ENCODE peak calls at places on chromosome 1, in four cellular contexts. Z is breast epithelium, G is left ventricle myocardium inferior, E is MM.1S. M is an unnamed sample.

GRCh38 chr1:31437433-31438037 is 24.5 kb downstream of the SERINC2 start:
- DNase-seq in Z (peak), G (no peak), E (no peak), M (no peak)

GRCh38 chr1:3111616-3112021 is 42.6 kb downstream of the PRDM16 start:
- DNase-seq in Z (no peak), G (no peak), E (no peak), M (no peak)

GRCh38 chr1:202063093-202063492 is 52.7 kb downstream of the ELF3 start:
- DNase-seq in Z (no peak), G (no peak), E (no peak), M (no peak)

GRCh38 chr1:87644033-87644432 is 315.4 kb downstream of the LMO4 start:
- DNase-seq in Z (no peak), G (no peak), E (peak), M (no peak)

GRCh38 chr1:91171906-91172305 is 150.1 kb upstream of the ZNF644 start:
- DNase-seq in Z (no peak), G (no peak), E (no peak), M (no peak)

GRCh38 chr1:94579876-94580294 is 38.3 kb upstream of the F3 start:
- DNase-seq in Z (no peak), G (no peak), E (no peak), M (peak)

GRCh38 chr1:109621402-109622101 is 1.9 kb downstream of the AMPD2 start:
- DNase-seq in Z (no peak), G (no peak), E (no peak), M (no peak)

GRCh38 chr1:206963119-206963712 is 7.0 kb downstream of the FCAMR start:
- DNase-seq in Z (no peak), G (no peak), E (no peak), M (no peak)

GRCh38 chr1:158564608-158565007 is 5.8 kb downstream of the OR6P1 start:
- DNase-seq in Z (no peak), G (no peak), E (no peak), M (no peak)

GRCh38 chr1:101388904-101389546 is 152.2 kb downstream of the S1PR1 start:
- DNase-seq in Z (no peak), G (no peak), E (no peak), M (no peak)

GRCh38 chr1:226646870-226647449 is 92.1 kb downstream of the ITPKB start:
- DNase-seq in Z (no peak), G (peak), E (no peak), M (no peak)

GRCh38 chr1:22375601-22376000 is 76.0 kb upstream of the ZBTB40 start:
- DNase-seq in Z (no peak), G (no peak), E (no peak), M (no peak)

GRCh38 chr1:203152158-203153034 is 23.2 kb downstream of the MYBPH start:
- DNase-seq in Z (no peak), G (no peak), E (no peak), M (peak)

GRCh38 chr1:38990401-38990745 is 703 bp upstream of the AKIRIN1 start:
- DNase-seq in Z (no peak), G (no peak), E (no peak), M (peak)

GRCh38 chr1:56452027-56453011 is 127.0 kb downstream of the PLPP3 start:
- DNase-seq in Z (no peak), G (no peak), E (no peak), M (no peak)

GRCh38 chr1:90926971-90927370 is 94.9 kb downstream of the ZNF644 start:
- DNase-seq in Z (no peak), G (no peak), E (no peak), M (no peak)

GRCh38 chr1:65528104-65528503 is 107.6 kb downstream of the LEPR start:
- DNase-seq in Z (no peak), G (no peak), E (no peak), M (no peak)
- TF ChIP-seq CTCF in Z (peak), G (peak), E (no peak), M (no peak)

DNA sequence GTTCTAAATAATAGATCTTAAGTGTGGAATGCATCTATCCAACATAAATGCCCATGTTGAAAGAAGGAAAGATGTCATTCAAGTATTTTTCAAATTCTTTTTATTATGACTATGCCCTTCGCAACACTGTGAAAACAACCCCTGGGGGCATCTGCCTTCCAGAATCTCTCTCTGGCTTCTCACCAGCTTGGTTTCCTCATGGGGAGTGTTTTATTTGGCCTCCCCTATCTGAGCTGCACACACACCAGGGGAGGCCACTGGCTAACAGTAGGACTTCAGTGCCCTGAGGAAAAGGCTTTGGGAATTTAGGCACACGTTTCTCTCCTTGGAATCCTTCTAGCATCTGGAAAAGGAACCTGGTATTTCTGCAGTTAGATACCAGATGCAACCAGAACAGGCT is 130.6 kb downstream of the EDEM3 start:
- DNase-seq in Z (peak), G (no peak), E (no peak), M (peak)
- H3K27ac ChIP-seq in Z (peak), G (peak), E (no peak), M (no peak)

GRCh38 chr1:112634367-112634766 is 14.7 kb downstream of the CAPZA1 start:
- DNase-seq in Z (no peak), G (no peak), E (no peak), M (no peak)

GRCh38 chr1:112637257-112638108 is 17.9 kb downstream of the CAPZA1 start:
- DNase-seq in Z (no peak), G (no peak), E (no peak), M (no peak)

GRCh38 chr1:112636597-112637256 is 17.1 kb downstream of the CAPZA1 start:
- DNase-seq in Z (no peak), G (no peak), E (no peak), M (no peak)

GRCh38 chr1:112629256-112629655 is 9.6 kb downstream of the CAPZA1 start:
- DNase-seq in Z (no peak), G (no peak), E (no peak), M (no peak)

DNA sequence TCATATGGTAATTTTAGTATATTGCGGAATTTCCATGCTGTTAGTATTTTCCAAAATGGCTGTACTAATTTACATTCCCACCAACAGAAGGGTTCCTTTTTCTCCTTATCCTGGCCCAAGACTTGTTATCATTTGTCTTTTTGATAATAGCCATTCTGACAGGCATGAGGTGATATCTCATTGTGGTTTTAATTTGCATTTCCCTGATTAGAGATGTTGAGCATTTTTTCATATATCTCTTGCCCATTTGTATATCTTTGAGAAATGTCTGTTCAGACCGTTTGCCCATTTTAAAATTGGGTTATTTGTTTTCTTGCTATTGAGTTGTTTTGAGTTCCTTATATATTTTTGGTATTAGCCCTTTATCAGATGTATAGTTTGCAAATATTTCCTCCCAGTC is 14.0 kb downstream of the CAPZA1 start:
- DNase-seq in Z (no peak), G (no peak), E (no peak), M (no peak)
- TF ChIP-seq CTCF in Z (no peak), G (no peak), E (no peak), M (no peak)

GRCh38 chr1:183953031-183953430 is 84.5 kb downstream of the COLGALT2 start:
- DNase-seq in Z (no peak), G (no peak), E (no peak), M (no peak)
- H3K27ac ChIP-seq in Z (no peak), G (peak), E (no peak), M (no peak)

GRCh38 chr1:156487862-156488261 is 12.7 kb downstream of the MEF2D start:
- DNase-seq in Z (no peak), G (no peak), E (peak), M (no peak)

GRCh38 chr1:156489935-156490293 is 10.7 kb downstream of the MEF2D start:
- DNase-seq in Z (no peak), G (no peak), E (no peak), M (no peak)

GRCh38 chr1:156490401-156491032 is 10.1 kb downstream of the MEF2D start:
- DNase-seq in Z (no peak), G (peak), E (peak), M (peak)

GRCh38 chr1:156489166-156489934 is 11.2 kb downstream of the MEF2D start:
- DNase-seq in Z (no peak), G (peak), E (peak), M (no peak)

GRCh38 chr1:156488566-156489165 is 11.9 kb downstream of the MEF2D start:
- DNase-seq in Z (no peak), G (no peak), E (peak), M (no peak)
- TF ChIP-seq CTCF in Z (no peak), G (no peak), E (no peak), M (no peak)

GRCh38 chr1:212873518-212873917 is 15.4 kb downstream of the FLVCR1 start:
- DNase-seq in Z (no peak), G (no peak), E (no peak), M (no peak)
- H3K27ac ChIP-seq in Z (no peak), G (no peak), E (no peak), M (no peak)

GRCh38 chr1:1858382-1859086 is 32.4 kb downstream of the GNB1 start:
- DNase-seq in Z (peak), G (peak), E (no peak), M (peak)
- TF ChIP-seq CTCF in Z (no peak), G (peak), E (no peak), M (no peak)

DNA sequence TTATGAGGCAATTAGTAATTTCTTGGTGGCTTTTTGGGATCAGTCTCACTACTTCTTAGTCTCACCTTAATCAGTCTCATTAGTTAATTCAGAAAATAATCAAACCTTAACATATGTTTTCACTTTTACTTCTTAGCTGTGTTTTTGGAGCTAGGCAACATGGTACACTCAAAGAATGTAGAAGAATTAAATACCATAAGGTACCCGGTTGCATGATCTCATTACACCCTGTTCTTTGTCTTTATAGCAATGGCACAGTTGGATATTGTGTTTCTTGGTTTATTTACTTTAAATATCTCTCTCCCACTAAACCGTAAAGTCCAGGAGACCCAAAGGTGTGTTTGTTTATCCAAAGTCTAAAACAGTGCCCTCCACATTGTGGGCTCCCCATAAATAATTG is 132.3 kb downstream of the TNFSF18 start:
- DNase-seq in Z (no peak), G (no peak), E (no peak), M (no peak)
- H3K27ac ChIP-seq in Z (no peak), G (no peak), E (no peak), M (no peak)